ENCODE peak calls at places on chromosomes 6 and 20, in eight cellular contexts. I, E, Y, O, L, R, H and M are unnamed samples.

GRCh38 chr6:146741609-146742008 is 142.8 kb downstream of the ADGB start:
- DNase-seq in E (no peak), O (no peak), H (no peak), R (no peak), Y (no peak), I (no peak), L (no peak), M (no peak)

GRCh38 chr6:27091661-27092315 is 155.7 kb upstream of the PRSS16 start:
- DNase-seq in L (no peak), O (peak; percentile 37), H (no peak), Y (peak; percentile 94), E (peak; percentile 40), R (no peak), I (peak; percentile 49), M (no peak)

GRCh38 chr6:36224918-36225461 is 28.4 kb downstream of the BRPF3 start:
- DNase-seq in L (no peak), E (no peak), H (no peak), I (no peak), O (no peak), R (no peak), Y (no peak), M (no peak)

GRCh38 chr6:118639054-118639964 is 12.1 kb downstream of the CEP85L start:
- DNase-seq in Y (no peak), R (no peak), L (no peak), H (no peak), I (no peak), E (no peak), O (no peak), M (no peak)

GRCh38 chr6:51350308-51350904 is 531.7 kb downstream of the TFAP2B start:
- DNase-seq in R (no peak), I (peak; percentile 3), H (no peak), O (no peak), Y (peak; percentile 13), E (no peak), L (no peak), M (no peak)

GRCh38 chr6:90256698-90257485 is 39.8 kb downstream of the BACH2 start:
- DNase-seq in I (no peak), H (no peak), R (no peak), E (no peak), O (no peak), Y (peak; percentile 54), L (no peak), M (no peak)

GRCh38 chr6:63759605-63760004 is 124.0 kb downstream of the PHF3 start:
- DNase-seq in H (no peak), E (no peak), I (no peak), L (no peak), R (no peak), Y (no peak), O (no peak), M (no peak)

GRCh38 chr20:2244993-2245392 is 50.8 kb upstream of the TGM3 start:
- DNase-seq in O (no peak), H (no peak), R (no peak), Y (no peak), I (peak; percentile 23), E (no peak), L (no peak), M (no peak)

GRCh38 chr6:2505624-2506023 is 245.1 kb downstream of the MYLK4 start:
- DNase-seq in E (no peak), I (no peak), L (no peak), R (no peak), O (no peak), Y (no peak), H (no peak), M (no peak)